ENCODE peak calls at places on chromosomes 16 and 17, in four cellular contexts. L, I, D and R are unnamed samples.

GRCh38 chr16:53142823-53143568 is 88.2 kb downstream of the CHD9 start:
- DNase-seq in L (no peak), I (no peak), D (no peak), R (no peak)

GRCh38 chr17:81404557-81405165 is 9.4 kb downstream of the BAHCC1 start:
- DNase-seq in L (no peak), I (no peak), D (peak), R (no peak)

GRCh38 chr16:3677994-3678393 is 23.5 kb downstream of the DNASE1 start:
- DNase-seq in L (no peak), I (no peak), D (no peak), R (no peak)

GRCh38 chr17:42603318-42603717 is 5.9 kb downstream of the RETREG3 start:
- DNase-seq in L (no peak), I (no peak), D (no peak), R (no peak)

GRCh38 chr16:29107299-29107698 is 122.4 kb downstream of the LAT start:
- DNase-seq in L (no peak), I (no peak), D (no peak), R (no peak)

GRCh38 chr16:69613283-69614154 is 47.8 kb downstream of the NFAT5 start:
- DNase-seq in L (no peak), I (no peak), D (no peak), R (no peak)

GRCh38 chr17:69314246-69315030 is 12.5 kb downstream of the ABCA5 start:
- DNase-seq in L (no peak), I (no peak), D (peak), R (no peak)

GRCh38 chr16:3119701-3120408 is 7.5 kb downstream of the ZNF205 start:
- DNase-seq in L (no peak), I (no peak), D (no peak), R (no peak)

GRCh38 chr16:87108941-87109340 is 208.3 kb downstream of the C16orf95 start:
- DNase-seq in L (no peak), I (no peak), D (no peak), R (no peak)

GRCh38 chr16:69324013-69324531 is 6.3 kb downstream of the PDF start:
- DNase-seq in L (no peak), I (no peak), D (peak), R (no peak)

GRCh38 chr16:1612320-1613111 is at the start of gene CRAMP1:
- DNase-seq in L (peak), I (peak), D (no peak), R (peak)

GRCh38 chr16:13587171-13587570 is 332.8 kb upstream of the ERCC4 start:
- DNase-seq in L (no peak), I (no peak), D (no peak), R (no peak)

GRCh38 chr17:49108318-49108717 is 24.3 kb upstream of the B4GALNT2 start:
- DNase-seq in L (no peak), I (no peak), D (no peak), R (no peak)

GRCh38 chr16:31395647-31396046 is 2.5 kb downstream of the ITGAD start:
- DNase-seq in L (no peak), I (no peak), D (no peak), R (no peak)

GRCh38 chr16:89201467-89202377 is 1.4 kb upstream of the SLC22A31 start:
- DNase-seq in L (peak), I (peak), D (peak), R (peak)

GRCh38 chr17:58184308-58184985 is 8.1 kb upstream of the EPX start:
- DNase-seq in L (no peak), I (no peak), D (no peak), R (no peak)

GRCh38 chr17:4199818-4200402 is 56.9 kb downstream of the CYB5D2 start:
- DNase-seq in L (peak), I (peak), D (peak), R (no peak)

GRCh38 chr16:54879681-54880080 is 51.0 kb upstream of the IRX5 start:
- DNase-seq in L (no peak), I (no peak), D (no peak), R (no peak)

GRCh38 chr17:81412490-81413093 is 17.3 kb downstream of the BAHCC1 start:
- DNase-seq in L (no peak), I (peak), D (no peak), R (peak)

GRCh38 chr17:41048441-41048840 is 1.3 kb upstream of the KRTAP2-1 start:
- DNase-seq in L (no peak), I (no peak), D (no peak), R (no peak)

GRCh38 chr16:69253796-69254426 is 57.2 kb upstream of the VPS4A start:
- DNase-seq in L (no peak), I (no peak), D (no peak), R (no peak)

GRCh38 chr17:52759864-52760263 is 601.4 kb upstream of the CA10 start:
- DNase-seq in L (no peak), I (no peak), D (no peak), R (no peak)

GRCh38 chr16:87963400-87963799 is 12.2 kb downstream of the BANP start:
- DNase-seq in L (no peak), I (peak), D (no peak), R (no peak)

GRCh38 chr16:89746043-89746442 is 24.7 kb downstream of the ZNF276 start:
- DNase-seq in L (no peak), I (no peak), D (no peak), R (no peak)

GRCh38 chr16:48608871-48609452 is 1.0 kb downstream of the N4BP1 start:
- DNase-seq in L (no peak), I (no peak), D (peak), R (peak)

GRCh38 chr17:62781356-62781755 is 26.8 kb downstream of the MARCHF10 start:
- DNase-seq in L (no peak), I (no peak), D (no peak), R (no peak)